ENCODE peak calls at places on chromosomes 5 and 9, in ten cellular contexts. One of them, this sample, is unnamed.

GRCh38 chr9:81534138-81534865 is 155.0 kb downstream of the TLE1 start:
- DNase-seq in A673: no peak
- DNase-seq in fibroblast of mammary gland: peak
- DNase-seq in kidney tubule cell: peak
- DNase-seq in AG08396: no peak
- DNase-seq in astrocyte of the spinal cord: no peak
- DNase-seq in stimulated activated naive CD8-positive, alpha-beta T cell treated with anti-CD3 and anti-CD28 coated beads, Interleukin-15, Interleukin-2, amounts not matched to agents 100 U/mL and 50 U/mL, for 24 hours: no peak
- DNase-seq in epithelial cell of prostate: no peak
- DNase-seq in CD8-positive, alpha-beta memory T cell: no peak
- DNase-seq in GM03348: no peak
- DNase-seq in this sample: no peak

GRCh38 chr9:99109522-99109921 is 4.6 kb downstream of the TGFBR1 start:
- DNase-seq in A673: no peak
- DNase-seq in fibroblast of mammary gland: peak
- DNase-seq in kidney tubule cell: no peak
- DNase-seq in AG08396: peak
- DNase-seq in astrocyte of the spinal cord: no peak
- DNase-seq in stimulated activated naive CD8-positive, alpha-beta T cell treated with anti-CD3 and anti-CD28 coated beads, Interleukin-15, Interleukin-2, amounts not matched to agents 100 U/mL and 50 U/mL, for 24 hours: no peak
- DNase-seq in epithelial cell of prostate: no peak
- DNase-seq in CD8-positive, alpha-beta memory T cell: no peak
- DNase-seq in GM03348: peak
- DNase-seq in this sample: no peak

GRCh38 chr5:164376840-164377239 is 871.4 kb downstream of the MAT2B start:
- DNase-seq in A673: no peak
- DNase-seq in fibroblast of mammary gland: no peak
- DNase-seq in kidney tubule cell: no peak
- DNase-seq in AG08396: no peak
- DNase-seq in astrocyte of the spinal cord: no peak
- DNase-seq in stimulated activated naive CD8-positive, alpha-beta T cell treated with anti-CD3 and anti-CD28 coated beads, Interleukin-15, Interleukin-2, amounts not matched to agents 100 U/mL and 50 U/mL, for 24 hours: no peak
- DNase-seq in epithelial cell of prostate: no peak
- DNase-seq in CD8-positive, alpha-beta memory T cell: no peak
- DNase-seq in GM03348: no peak
- DNase-seq in this sample: no peak

GRCh38 chr9:135146766-135147472 is 59.5 kb downstream of the OLFM1 start:
- DNase-seq in A673: no peak
- DNase-seq in fibroblast of mammary gland: no peak
- DNase-seq in kidney tubule cell: no peak
- DNase-seq in AG08396: no peak
- DNase-seq in astrocyte of the spinal cord: no peak
- DNase-seq in stimulated activated naive CD8-positive, alpha-beta T cell treated with anti-CD3 and anti-CD28 coated beads, Interleukin-15, Interleukin-2, amounts not matched to agents 100 U/mL and 50 U/mL, for 24 hours: no peak
- DNase-seq in epithelial cell of prostate: no peak
- DNase-seq in CD8-positive, alpha-beta memory T cell: no peak
- DNase-seq in GM03348: no peak
- DNase-seq in this sample: no peak

GRCh38 chr9:134525070-134525815 is 116.4 kb upstream of the COL5A1 start:
- DNase-seq in A673: no peak
- DNase-seq in fibroblast of mammary gland: no peak
- DNase-seq in kidney tubule cell: no peak
- DNase-seq in AG08396: no peak
- DNase-seq in astrocyte of the spinal cord: no peak
- DNase-seq in stimulated activated naive CD8-positive, alpha-beta T cell treated with anti-CD3 and anti-CD28 coated beads, Interleukin-15, Interleukin-2, amounts not matched to agents 100 U/mL and 50 U/mL, for 24 hours: no peak
- DNase-seq in epithelial cell of prostate: no peak
- DNase-seq in CD8-positive, alpha-beta memory T cell: no peak
- DNase-seq in GM03348: no peak
- DNase-seq in this sample: no peak

GRCh38 chr9:72807765-72808445 is 144.9 kb downstream of the ALDH1A1 start:
- DNase-seq in A673: peak
- DNase-seq in fibroblast of mammary gland: no peak
- DNase-seq in kidney tubule cell: peak
- DNase-seq in AG08396: no peak
- DNase-seq in astrocyte of the spinal cord: no peak
- DNase-seq in stimulated activated naive CD8-positive, alpha-beta T cell treated with anti-CD3 and anti-CD28 coated beads, Interleukin-15, Interleukin-2, amounts not matched to agents 100 U/mL and 50 U/mL, for 24 hours: no peak
- DNase-seq in epithelial cell of prostate: no peak
- DNase-seq in CD8-positive, alpha-beta memory T cell: no peak
- DNase-seq in GM03348: no peak
- DNase-seq in this sample: no peak

GRCh38 chr9:91682806-91683205 is 259.2 kb upstream of the NFIL3 start:
- DNase-seq in A673: no peak
- DNase-seq in fibroblast of mammary gland: peak
- DNase-seq in kidney tubule cell: peak
- DNase-seq in AG08396: no peak
- DNase-seq in astrocyte of the spinal cord: no peak
- DNase-seq in stimulated activated naive CD8-positive, alpha-beta T cell treated with anti-CD3 and anti-CD28 coated beads, Interleukin-15, Interleukin-2, amounts not matched to agents 100 U/mL and 50 U/mL, for 24 hours: no peak
- DNase-seq in epithelial cell of prostate: peak
- DNase-seq in CD8-positive, alpha-beta memory T cell: no peak
- DNase-seq in GM03348: peak
- DNase-seq in this sample: no peak

GRCh38 chr5:15620501-15620900 is 120.5 kb downstream of the FBXL7 start:
- DNase-seq in A673: no peak
- DNase-seq in fibroblast of mammary gland: peak
- DNase-seq in kidney tubule cell: peak
- DNase-seq in AG08396: peak
- DNase-seq in astrocyte of the spinal cord: peak
- DNase-seq in stimulated activated naive CD8-positive, alpha-beta T cell treated with anti-CD3 and anti-CD28 coated beads, Interleukin-15, Interleukin-2, amounts not matched to agents 100 U/mL and 50 U/mL, for 24 hours: no peak
- DNase-seq in epithelial cell of prostate: no peak
- DNase-seq in CD8-positive, alpha-beta memory T cell: no peak
- DNase-seq in GM03348: peak
- DNase-seq in this sample: peak

GRCh38 chr9:94872921-94873511 is 146.5 kb downstream of the AOPEP start:
- DNase-seq in A673: no peak
- DNase-seq in fibroblast of mammary gland: peak
- DNase-seq in kidney tubule cell: peak
- DNase-seq in AG08396: no peak
- DNase-seq in astrocyte of the spinal cord: no peak
- DNase-seq in stimulated activated naive CD8-positive, alpha-beta T cell treated with anti-CD3 and anti-CD28 coated beads, Interleukin-15, Interleukin-2, amounts not matched to agents 100 U/mL and 50 U/mL, for 24 hours: no peak
- DNase-seq in epithelial cell of prostate: no peak
- DNase-seq in CD8-positive, alpha-beta memory T cell: no peak
- DNase-seq in GM03348: peak
- DNase-seq in this sample: no peak

GRCh38 chr9:5586391-5586802 is 42.5 kb upstream of the RIC1 start:
- DNase-seq in A673: no peak
- DNase-seq in fibroblast of mammary gland: peak
- DNase-seq in kidney tubule cell: peak
- DNase-seq in AG08396: peak
- DNase-seq in astrocyte of the spinal cord: peak
- DNase-seq in stimulated activated naive CD8-positive, alpha-beta T cell treated with anti-CD3 and anti-CD28 coated beads, Interleukin-15, Interleukin-2, amounts not matched to agents 100 U/mL and 50 U/mL, for 24 hours: peak
- DNase-seq in epithelial cell of prostate: no peak
- DNase-seq in CD8-positive, alpha-beta memory T cell: peak
- DNase-seq in GM03348: peak
- DNase-seq in this sample: no peak

GRCh38 chr5:145925803-145926202 is 10.6 kb upstream of the SH3RF2 start:
- DNase-seq in A673: peak
- DNase-seq in fibroblast of mammary gland: peak
- DNase-seq in kidney tubule cell: peak
- DNase-seq in AG08396: no peak
- DNase-seq in astrocyte of the spinal cord: no peak
- DNase-seq in stimulated activated naive CD8-positive, alpha-beta T cell treated with anti-CD3 and anti-CD28 coated beads, Interleukin-15, Interleukin-2, amounts not matched to agents 100 U/mL and 50 U/mL, for 24 hours: no peak
- DNase-seq in epithelial cell of prostate: peak
- DNase-seq in CD8-positive, alpha-beta memory T cell: no peak
- DNase-seq in GM03348: peak
- DNase-seq in this sample: no peak

GRCh38 chr9:121350993-121351561 is 19.0 kb downstream of the STOM start:
- DNase-seq in A673: peak
- DNase-seq in fibroblast of mammary gland: peak
- DNase-seq in kidney tubule cell: peak
- DNase-seq in AG08396: peak
- DNase-seq in astrocyte of the spinal cord: peak
- DNase-seq in stimulated activated naive CD8-positive, alpha-beta T cell treated with anti-CD3 and anti-CD28 coated beads, Interleukin-15, Interleukin-2, amounts not matched to agents 100 U/mL and 50 U/mL, for 24 hours: no peak
- DNase-seq in epithelial cell of prostate: peak
- DNase-seq in CD8-positive, alpha-beta memory T cell: no peak
- DNase-seq in GM03348: peak
- DNase-seq in this sample: peak

GRCh38 chr5:64144429-64145215 is 21.0 kb upstream of the RNF180 start:
- DNase-seq in A673: no peak
- DNase-seq in fibroblast of mammary gland: peak
- DNase-seq in kidney tubule cell: peak
- DNase-seq in AG08396: peak
- DNase-seq in astrocyte of the spinal cord: peak
- DNase-seq in stimulated activated naive CD8-positive, alpha-beta T cell treated with anti-CD3 and anti-CD28 coated beads, Interleukin-15, Interleukin-2, amounts not matched to agents 100 U/mL and 50 U/mL, for 24 hours: no peak
- DNase-seq in epithelial cell of prostate: peak
- DNase-seq in CD8-positive, alpha-beta memory T cell: no peak
- DNase-seq in GM03348: peak
- DNase-seq in this sample: no peak

GRCh38 chr9:123350590-123351310 is 5.2 kb upstream of the CRB2 start:
- DNase-seq in A673: no peak
- DNase-seq in fibroblast of mammary gland: no peak
- DNase-seq in kidney tubule cell: peak
- DNase-seq in AG08396: peak
- DNase-seq in astrocyte of the spinal cord: no peak
- DNase-seq in stimulated activated naive CD8-positive, alpha-beta T cell treated with anti-CD3 and anti-CD28 coated beads, Interleukin-15, Interleukin-2, amounts not matched to agents 100 U/mL and 50 U/mL, for 24 hours: no peak
- DNase-seq in epithelial cell of prostate: no peak
- DNase-seq in CD8-positive, alpha-beta memory T cell: no peak
- DNase-seq in GM03348: no peak
- DNase-seq in this sample: no peak

GRCh38 chr5:53364098-53364497 is 116.3 kb upstream of the FST start:
- DNase-seq in A673: peak
- DNase-seq in fibroblast of mammary gland: peak
- DNase-seq in kidney tubule cell: no peak
- DNase-seq in AG08396: no peak
- DNase-seq in astrocyte of the spinal cord: no peak
- DNase-seq in stimulated activated naive CD8-positive, alpha-beta T cell treated with anti-CD3 and anti-CD28 coated beads, Interleukin-15, Interleukin-2, amounts not matched to agents 100 U/mL and 50 U/mL, for 24 hours: no peak
- DNase-seq in epithelial cell of prostate: no peak
- DNase-seq in CD8-positive, alpha-beta memory T cell: no peak
- DNase-seq in GM03348: no peak
- DNase-seq in this sample: no peak

GRCh38 chr9:134205636-134206316 is 41.4 kb upstream of the RNU6ATAC start:
- DNase-seq in A673: peak
- DNase-seq in fibroblast of mammary gland: peak
- DNase-seq in kidney tubule cell: peak
- DNase-seq in AG08396: no peak
- DNase-seq in astrocyte of the spinal cord: peak
- DNase-seq in stimulated activated naive CD8-positive, alpha-beta T cell treated with anti-CD3 and anti-CD28 coated beads, Interleukin-15, Interleukin-2, amounts not matched to agents 100 U/mL and 50 U/mL, for 24 hours: no peak
- DNase-seq in epithelial cell of prostate: no peak
- DNase-seq in CD8-positive, alpha-beta memory T cell: no peak
- DNase-seq in GM03348: peak
- DNase-seq in this sample: no peak

GRCh38 chr9:89505795-89506385 is 8.0 kb upstream of the SEMA4D start:
- DNase-seq in A673: no peak
- DNase-seq in fibroblast of mammary gland: no peak
- DNase-seq in kidney tubule cell: peak
- DNase-seq in AG08396: no peak
- DNase-seq in astrocyte of the spinal cord: no peak
- DNase-seq in stimulated activated naive CD8-positive, alpha-beta T cell treated with anti-CD3 and anti-CD28 coated beads, Interleukin-15, Interleukin-2, amounts not matched to agents 100 U/mL and 50 U/mL, for 24 hours: no peak
- DNase-seq in epithelial cell of prostate: no peak
- DNase-seq in CD8-positive, alpha-beta memory T cell: no peak
- DNase-seq in GM03348: no peak
- DNase-seq in this sample: no peak

GRCh38 chr9:26437056-26437711 is 455.4 kb downstream of the CAAP1 start:
- DNase-seq in A673: no peak
- DNase-seq in fibroblast of mammary gland: no peak
- DNase-seq in kidney tubule cell: no peak
- DNase-seq in AG08396: no peak
- DNase-seq in astrocyte of the spinal cord: no peak
- DNase-seq in stimulated activated naive CD8-positive, alpha-beta T cell treated with anti-CD3 and anti-CD28 coated beads, Interleukin-15, Interleukin-2, amounts not matched to agents 100 U/mL and 50 U/mL, for 24 hours: no peak
- DNase-seq in epithelial cell of prostate: no peak
- DNase-seq in CD8-positive, alpha-beta memory T cell: no peak
- DNase-seq in GM03348: no peak
- DNase-seq in this sample: no peak

GRCh38 chr5:79236364-79236969 is 536 bp downstream of the JMY start:
- DNase-seq in A673: peak
- DNase-seq in fibroblast of mammary gland: no peak
- DNase-seq in kidney tubule cell: peak
- DNase-seq in AG08396: peak
- DNase-seq in astrocyte of the spinal cord: peak
- DNase-seq in stimulated activated naive CD8-positive, alpha-beta T cell treated with anti-CD3 and anti-CD28 coated beads, Interleukin-15, Interleukin-2, amounts not matched to agents 100 U/mL and 50 U/mL, for 24 hours: peak
- DNase-seq in epithelial cell of prostate: no peak
- DNase-seq in CD8-positive, alpha-beta memory T cell: no peak
- DNase-seq in GM03348: peak
- DNase-seq in this sample: no peak

GRCh38 chr5:55231476-55232193 is 1.8 kb downstream of the CCNO start:
- DNase-seq in A673: no peak
- DNase-seq in fibroblast of mammary gland: no peak
- DNase-seq in kidney tubule cell: peak
- DNase-seq in AG08396: peak
- DNase-seq in astrocyte of the spinal cord: peak
- DNase-seq in stimulated activated naive CD8-positive, alpha-beta T cell treated with anti-CD3 and anti-CD28 coated beads, Interleukin-15, Interleukin-2, amounts not matched to agents 100 U/mL and 50 U/mL, for 24 hours: peak
- DNase-seq in epithelial cell of prostate: no peak
- DNase-seq in CD8-positive, alpha-beta memory T cell: peak
- DNase-seq in GM03348: no peak
- DNase-seq in this sample: no peak

GRCh38 chr5:108917596-108917995 is 169.9 kb downstream of the FER start:
- DNase-seq in A673: no peak
- DNase-seq in fibroblast of mammary gland: no peak
- DNase-seq in kidney tubule cell: peak
- DNase-seq in AG08396: no peak
- DNase-seq in astrocyte of the spinal cord: no peak
- DNase-seq in stimulated activated naive CD8-positive, alpha-beta T cell treated with anti-CD3 and anti-CD28 coated beads, Interleukin-15, Interleukin-2, amounts not matched to agents 100 U/mL and 50 U/mL, for 24 hours: no peak
- DNase-seq in epithelial cell of prostate: no peak
- DNase-seq in CD8-positive, alpha-beta memory T cell: no peak
- DNase-seq in GM03348: no peak
- DNase-seq in this sample: no peak

GRCh38 chr9:8315211-8315610 is 515.6 kb upstream of the DMAC1 start:
- DNase-seq in A673: no peak
- DNase-seq in fibroblast of mammary gland: peak
- DNase-seq in kidney tubule cell: no peak
- DNase-seq in AG08396: no peak
- DNase-seq in astrocyte of the spinal cord: no peak
- DNase-seq in stimulated activated naive CD8-positive, alpha-beta T cell treated with anti-CD3 and anti-CD28 coated beads, Interleukin-15, Interleukin-2, amounts not matched to agents 100 U/mL and 50 U/mL, for 24 hours: no peak
- DNase-seq in epithelial cell of prostate: no peak
- DNase-seq in CD8-positive, alpha-beta memory T cell: no peak
- DNase-seq in GM03348: no peak
- DNase-seq in this sample: no peak

GRCh38 chr5:152953788-152954483 is 536.5 kb upstream of the GRIA1 start:
- DNase-seq in A673: peak
- DNase-seq in fibroblast of mammary gland: no peak
- DNase-seq in kidney tubule cell: no peak
- DNase-seq in AG08396: no peak
- DNase-seq in astrocyte of the spinal cord: no peak
- DNase-seq in stimulated activated naive CD8-positive, alpha-beta T cell treated with anti-CD3 and anti-CD28 coated beads, Interleukin-15, Interleukin-2, amounts not matched to agents 100 U/mL and 50 U/mL, for 24 hours: no peak
- DNase-seq in epithelial cell of prostate: no peak
- DNase-seq in CD8-positive, alpha-beta memory T cell: no peak
- DNase-seq in GM03348: no peak
- DNase-seq in this sample: no peak

GRCh38 chr9:121559183-121559582 is 59.5 kb upstream of the GGTA1 start:
- DNase-seq in A673: no peak
- DNase-seq in fibroblast of mammary gland: peak
- DNase-seq in kidney tubule cell: peak
- DNase-seq in AG08396: no peak
- DNase-seq in astrocyte of the spinal cord: peak
- DNase-seq in stimulated activated naive CD8-positive, alpha-beta T cell treated with anti-CD3 and anti-CD28 coated beads, Interleukin-15, Interleukin-2, amounts not matched to agents 100 U/mL and 50 U/mL, for 24 hours: no peak
- DNase-seq in epithelial cell of prostate: no peak
- DNase-seq in CD8-positive, alpha-beta memory T cell: no peak
- DNase-seq in GM03348: peak
- DNase-seq in this sample: no peak

GRCh38 chr5:978693-979092 is 29.9 kb upstream of the NKD2 start:
- DNase-seq in A673: peak
- DNase-seq in fibroblast of mammary gland: peak
- DNase-seq in kidney tubule cell: no peak
- DNase-seq in AG08396: no peak
- DNase-seq in astrocyte of the spinal cord: no peak
- DNase-seq in stimulated activated naive CD8-positive, alpha-beta T cell treated with anti-CD3 and anti-CD28 coated beads, Interleukin-15, Interleukin-2, amounts not matched to agents 100 U/mL and 50 U/mL, for 24 hours: no peak
- DNase-seq in epithelial cell of prostate: no peak
- DNase-seq in CD8-positive, alpha-beta memory T cell: no peak
- DNase-seq in GM03348: no peak
- DNase-seq in this sample: no peak

GRCh38 chr9:18498947-18499585 is 25.1 kb downstream of the ADAMTSL1 start:
- DNase-seq in A673: no peak
- DNase-seq in fibroblast of mammary gland: no peak
- DNase-seq in kidney tubule cell: no peak
- DNase-seq in AG08396: no peak
- DNase-seq in astrocyte of the spinal cord: no peak
- DNase-seq in stimulated activated naive CD8-positive, alpha-beta T cell treated with anti-CD3 and anti-CD28 coated beads, Interleukin-15, Interleukin-2, amounts not matched to agents 100 U/mL and 50 U/mL, for 24 hours: no peak
- DNase-seq in epithelial cell of prostate: no peak
- DNase-seq in CD8-positive, alpha-beta memory T cell: no peak
- DNase-seq in GM03348: no peak
- DNase-seq in this sample: no peak

GRCh38 chr9:124567362-124567761 is 60.2 kb upstream of the NR5A1 start:
- DNase-seq in A673: no peak
- DNase-seq in fibroblast of mammary gland: no peak
- DNase-seq in kidney tubule cell: no peak
- DNase-seq in AG08396: no peak
- DNase-seq in astrocyte of the spinal cord: no peak
- DNase-seq in stimulated activated naive CD8-positive, alpha-beta T cell treated with anti-CD3 and anti-CD28 coated beads, Interleukin-15, Interleukin-2, amounts not matched to agents 100 U/mL and 50 U/mL, for 24 hours: no peak
- DNase-seq in epithelial cell of prostate: no peak
- DNase-seq in CD8-positive, alpha-beta memory T cell: no peak
- DNase-seq in GM03348: no peak
- DNase-seq in this sample: no peak

GRCh38 chr9:112494153-112494552 is 7.5 kb downstream of the KIAA1958 start:
- DNase-seq in A673: no peak
- DNase-seq in fibroblast of mammary gland: no peak
- DNase-seq in kidney tubule cell: no peak
- DNase-seq in AG08396: no peak
- DNase-seq in astrocyte of the spinal cord: no peak
- DNase-seq in stimulated activated naive CD8-positive, alpha-beta T cell treated with anti-CD3 and anti-CD28 coated beads, Interleukin-15, Interleukin-2, amounts not matched to agents 100 U/mL and 50 U/mL, for 24 hours: no peak
- DNase-seq in epithelial cell of prostate: no peak
- DNase-seq in CD8-positive, alpha-beta memory T cell: no peak
- DNase-seq in GM03348: no peak
- DNase-seq in this sample: no peak